ENCODE peak calls at places on chromosomes 6 and 20, in four cellular contexts. N, F, S and Y are unnamed samples.

GRCh38 chr6:52522151-52522626 is 54.7 kb downstream of the TRAM2 start:
- DNase-seq in S (peak), F (no peak), N (no peak), Y (no peak)

GRCh38 chr6:33978593-33979150 is 167.2 kb downstream of the GRM4 start:
- DNase-seq in N (peak), F (no peak), S (no peak), Y (no peak)

GRCh38 chr6:47434372-47435253 is 43.0 kb upstream of the CD2AP start:
- DNase-seq in N (no peak), F (no peak), S (no peak), Y (no peak)

GRCh38 chr6:63049216-63049615 is 162.1 kb upstream of the FKBP1C start:
- DNase-seq in F (no peak), S (no peak), N (no peak), Y (no peak)

GRCh38 chr20:1283522-1284210 is 17.6 kb downstream of the SNPH start:
- DNase-seq in S (no peak), N (no peak), F (no peak), Y (no peak)

GRCh38 chr6:16535564-16535963 is 225.7 kb downstream of the ATXN1 start:
- DNase-seq in S (no peak), F (no peak), N (no peak), Y (no peak)

GRCh38 chr6:109008537-109008950 is 86.1 kb downstream of the SESN1 start:
- DNase-seq in F (no peak), N (no peak), S (no peak), Y (no peak)

GRCh38 chr20:38001173-38001875 is 31.9 kb downstream of the TTI1 start:
- DNase-seq in F (peak), N (no peak), S (no peak), Y (no peak)

GRCh38 chr6:122747573-122747972 is 31.9 kb upstream of the FABP7 start:
- DNase-seq in S (no peak), F (no peak), N (no peak), Y (no peak)

GRCh38 chr6:27839303-27840081 is 72.7 kb downstream of the OR2B2 start:
- DNase-seq in S (no peak), N (peak), F (peak), Y (no peak)

GRCh38 chr20:33444797-33445560 is 1.4 kb upstream of the SNTA1 start:
- DNase-seq in N (no peak), S (no peak), F (no peak), Y (no peak)

GRCh38 chr6:42010185-42010872 is 40.0 kb upstream of the TAF8 start:
- DNase-seq in F (no peak), S (no peak), N (peak), Y (no peak)

GRCh38 chr20:50431066-50431450 is 79.1 kb upstream of the PTPN1 start:
- DNase-seq in N (no peak), F (no peak), S (no peak), Y (no peak)

GRCh38 chr6:134015719-134016557 is 36.5 kb downstream of the SLC2A12 start:
- DNase-seq in F (no peak), S (no peak), N (no peak), Y (no peak)

GRCh38 chr20:56964886-56965285 is 301.6 kb downstream of the BMP7 start:
- DNase-seq in N (no peak), F (no peak), S (no peak), Y (no peak)

GRCh38 chr20:47281376-47281775 is 75.1 kb downstream of the ZMYND8 start:
- DNase-seq in N (no peak), F (no peak), S (no peak), Y (no peak)

GRCh38 chr6:74645108-74645849 is 560.6 kb downstream of the COL12A1 start:
- DNase-seq in N (no peak), S (no peak), F (no peak), Y (no peak)

GRCh38 chr6:109580519-109580918 is 97.5 kb upstream of the ZBTB24 start:
- DNase-seq in F (peak), N (peak), S (no peak), Y (no peak)

GRCh38 chr20:47673671-47673955 is 111.7 kb downstream of the SULF2 start:
- DNase-seq in N (no peak), S (no peak), F (no peak), Y (no peak)

GRCh38 chr6:107576852-107577251 is 86.9 kb downstream of the SOBP start:
- DNase-seq in N (no peak), F (peak), S (no peak), Y (no peak)

GRCh38 chr6:130494745-130495144 is 128.9 kb downstream of the TMEM200A start:
- DNase-seq in F (no peak), S (no peak), N (no peak), Y (no peak)

GRCh38 chr6:26104457-26105108 is 17.4 kb downstream of the HFE start:
- DNase-seq in F (no peak), N (no peak), S (no peak), Y (no peak)

GRCh38 chr6:71733970-71734899 is 152.1 kb upstream of the RIMS1 start:
- DNase-seq in N (no peak), F (no peak), S (no peak), Y (no peak)

GRCh38 chr6:146985111-146985510 is 219.1 kb upstream of the STXBP5 start:
- DNase-seq in F (no peak), S (no peak), N (peak), Y (no peak)

GRCh38 chr6:151389640-151390275 is 1.6 kb downstream of the ZBTB2 start:
- DNase-seq in N (peak), S (peak), F (peak), Y (no peak)

DNA sequence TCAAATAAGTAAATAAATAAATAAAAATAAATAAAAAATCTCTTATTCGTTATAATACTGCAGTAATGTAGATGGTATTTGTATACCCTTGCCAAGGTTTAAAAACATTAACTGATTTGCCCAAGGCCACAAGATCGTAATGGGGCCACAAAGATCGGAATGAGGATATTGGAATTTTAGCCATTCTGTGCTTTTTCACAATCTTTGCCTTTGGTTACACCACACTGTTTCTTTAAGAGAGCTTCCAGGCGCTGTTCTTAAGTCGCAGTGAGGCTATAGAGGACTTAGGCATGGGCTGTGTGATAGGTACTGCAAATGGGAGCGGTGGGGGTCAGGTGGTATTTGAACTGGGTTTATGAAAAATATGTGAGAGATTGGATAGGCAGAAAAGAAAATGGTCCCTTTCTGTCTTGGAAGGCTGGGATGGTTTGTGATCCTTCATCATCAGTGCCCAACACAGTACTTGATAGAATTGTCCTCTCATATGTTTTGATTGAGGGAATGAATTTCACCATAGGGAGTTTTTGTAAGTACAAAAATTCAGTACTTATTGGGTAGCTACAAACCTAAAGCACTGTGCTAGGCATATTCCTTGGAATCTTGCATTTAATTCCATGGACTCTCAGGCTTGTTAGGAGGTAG is 1.4 kb downstream of the NUS1 start:
- DNase-seq in F (peak), N (peak), S (no peak), Y (no peak)
- H3K27ac ChIP-seq in F (peak), N (no peak), S (no peak), Y (no peak)

GRCh38 chr6:123803456-123803861 is 206 bp upstream of the NKAIN2 start:
- DNase-seq in S (no peak), N (peak), F (no peak), Y (no peak)
- H3K27ac ChIP-seq in S (no peak), N (no peak), F (no peak), Y (peak)

GRCh38 chr6:111263837-111264236 is 176.5 kb downstream of the SLC16A10 start:
- DNase-seq in F (peak), S (no peak), N (no peak), Y (no peak)
- H3K27ac ChIP-seq in F (no peak), S (no peak), N (no peak), Y (no peak)

DNA sequence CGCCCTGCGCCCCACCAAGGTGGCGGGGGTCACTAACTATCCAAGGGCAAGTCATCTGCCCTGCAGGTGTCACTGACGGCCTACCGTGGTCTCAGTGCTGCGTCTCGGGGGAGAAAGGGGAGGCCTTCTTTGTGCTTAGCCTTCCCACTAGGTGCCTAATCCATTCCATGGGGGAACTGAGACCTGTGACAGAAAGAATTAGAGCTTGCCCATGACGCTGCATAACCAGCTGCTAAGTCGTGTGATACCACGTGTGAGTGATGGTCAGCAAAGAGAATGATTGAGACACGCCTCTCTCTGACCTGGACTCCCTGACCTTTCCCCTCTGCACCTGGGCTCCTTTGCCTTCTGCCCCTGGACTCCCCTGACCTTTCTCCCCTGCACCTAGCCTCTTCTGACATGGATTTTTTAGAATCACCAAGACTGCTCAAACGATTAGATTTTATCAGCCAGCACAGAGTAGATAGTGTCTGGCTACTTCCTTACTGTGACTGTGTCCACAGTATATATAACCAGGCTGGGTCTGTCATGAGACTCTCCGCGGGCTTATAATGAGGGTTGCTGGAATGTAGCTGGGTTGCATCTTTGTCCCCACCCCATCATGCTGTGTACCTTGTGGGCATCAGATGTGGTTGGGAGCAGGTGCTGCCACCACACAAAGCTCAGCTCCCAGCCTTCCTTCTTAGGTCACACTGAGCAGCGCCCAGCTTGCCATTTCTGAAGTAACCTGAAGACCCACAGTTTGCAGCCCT is 140.6 kb downstream of the TMEM242 start:
- DNase-seq in S (no peak), N (no peak), F (no peak), Y (no peak)
- H3K27ac ChIP-seq in S (no peak), N (no peak), F (no peak), Y (no peak)

GRCh38 chr20:17808782-17809181 is 109.0 kb downstream of the BANF2 start:
- DNase-seq in F (no peak), N (no peak), S (peak), Y (no peak)
- H3K27ac ChIP-seq in F (no peak), N (no peak), S (peak), Y (no peak)